ENCODE peak calls at places on chromosomes 3 and 15, in seven cellular contexts. D is cerebellar cortex, Q is NB4, Y is uterus, M is DMS 273 treated with DMSO at 0.1 percent for 48 hours, U is iris pigment epithelial cell, N is left ventricle myocardium superior. X is an unnamed sample.

GRCh38 chr3:171039674-171040073 is 13.2 kb upstream of the SLC2A2 start:
- DNase-seq in Y (no peak), U (no peak), N (no peak), M (peak; percentile 30), D (no peak), Q (no peak), X (no peak)

GRCh38 chr3:51283421-51283820 is 101.7 kb upstream of the MANF start:
- DNase-seq in M (peak; percentile 66), N (no peak), Y (no peak), D (no peak), Q (no peak), U (peak; percentile 3), X (no peak)

GRCh38 chr15:41860049-41860828 is 21.6 kb downstream of the PLA2G4B start:
- DNase-seq in Q (peak; percentile 15), U (no peak), D (no peak), M (no peak), Y (no peak), N (no peak), X (no peak)

GRCh38 chr3:24288538-24289236 is 206.0 kb downstream of the THRB start:
- DNase-seq in Y (peak; percentile 43), D (peak; percentile 44), U (no peak), Q (no peak), N (peak; percentile 59), M (no peak), X (no peak)

GRCh38 chr3:61564405-61565059 is 3.2 kb downstream of the PTPRG start:
- DNase-seq in M (no peak), Y (peak; percentile 83), Q (no peak), U (peak; percentile 69), N (peak; percentile 92), D (peak; percentile 80), X (no peak)

GRCh38 chr3:164779816-164780215 is 298.5 kb downstream of the SI start:
- DNase-seq in N (no peak), M (no peak), D (no peak), Y (no peak), U (no peak), Q (no peak), X (no peak)

GRCh38 chr3:65507446-65507845 is 531.3 kb downstream of the MAGI1 start:
- DNase-seq in D (no peak), Q (no peak), N (no peak), M (no peak), U (no peak), Y (no peak), X (no peak)

GRCh38 chr3:169227911-169228310 is 435.6 kb downstream of the MECOM start:
- DNase-seq in M (no peak), Q (peak; percentile 35), Y (no peak), U (peak; percentile 42), N (no peak), D (no peak), X (peak; percentile 21)

GRCh38 chr3:9217784-9218513 is 31.5 kb downstream of the SRGAP3 start:
- DNase-seq in M (peak; percentile 73), Q (no peak), D (peak; percentile 60), U (no peak), N (no peak), Y (no peak), X (no peak)

GRCh38 chr3:20288050-20288449 is 102.0 kb upstream of the SGO1 start:
- DNase-seq in Q (no peak), M (no peak), U (no peak), N (no peak), D (no peak), Y (no peak), X (no peak)

GRCh38 chr3:64079369-64080160 is 56.3 kb upstream of the PSMD6 start:
- DNase-seq in Q (no peak), D (peak; percentile 55), Y (no peak), U (peak; percentile 18), N (no peak), M (peak; percentile 56), X (no peak)

GRCh38 chr3:113834983-113835382 is 3.6 kb upstream of the GRAMD1C start:
- DNase-seq in Q (no peak), N (no peak), M (no peak), D (no peak), U (no peak), Y (no peak), X (no peak)

GRCh38 chr3:50231581-50231980 is 4.4 kb upstream of the GNAI2 start:
- DNase-seq in U (no peak), Q (no peak), M (no peak), N (no peak), Y (no peak), D (no peak), X (no peak)

GRCh38 chr15:67495585-67495984 is 25.3 kb upstream of the C15orf61 start:
- DNase-seq in D (no peak), N (no peak), M (no peak), U (no peak), Y (no peak), Q (no peak), X (no peak)

GRCh38 chr3:38543602-38544001 is 47.5 kb downstream of the EXOG start:
- DNase-seq in N (peak; percentile 89), D (no peak), M (no peak), Y (no peak), U (no peak), Q (no peak), X (no peak)

GRCh38 chr3:45978348-45978747 is 17.3 kb downstream of the FYCO1 start:
- DNase-seq in Y (no peak), D (no peak), Q (no peak), U (no peak), N (no peak), M (no peak), X (no peak)

GRCh38 chr3:108565506-108565905 is 23.7 kb downstream of the CIP2A start:
- DNase-seq in D (no peak), Q (no peak), Y (no peak), U (no peak), N (no peak), M (no peak), X (no peak)

X was measured in Kasumi-1.